ENCODE peak calls at places on chromosomes 3 and 15, in seven cellular contexts. M is HCT116, X is GM12878, B is K562, N is HepG2, O is H1, P is SK-N-SH. E is an unnamed sample.
A peak's percentile ranks its signal among the peaks of the same experiment; 100 is the strongest.

GRCh38 chr3:55750525-55750924 is 263.4 kb upstream of the WNT5A start:
- DNase-seq in X (no peak), M (no peak), O (no peak), N (no peak), B (no peak), P (no peak), E (no peak)

GRCh38 chr15:51104512-51104911 is 9.8 kb upstream of the TNFAIP8L3 start:
- DNase-seq in X (no peak), N (no peak), M (no peak), P (no peak), B (no peak), O (no peak), E (no peak)

GRCh38 chr15:65056868-65057548 is 10.8 kb downstream of the RASL12 start:
- DNase-seq in X (no peak), N (peak; percentile 96), P (peak; percentile 12), B (no peak), M (peak; percentile 51), O (no peak), E (no peak)

GRCh38 chr3:55488398-55489055 is 1.4 kb upstream of the WNT5A start:
- DNase-seq in P (peak; percentile 79), X (peak; percentile 26), O (no peak), N (no peak), M (no peak), B (peak; percentile 18), E (no peak)

GRCh38 chr15:66862878-66863335 is 160.9 kb downstream of the SMAD6 start:
- DNase-seq in N (peak; percentile 60), M (peak; percentile 71), O (peak; percentile 77), X (peak; percentile 33), P (peak; percentile 78), B (peak; percentile 83), E (peak; percentile 77)

GRCh38 chr15:31375772-31376171 is 49.1 kb downstream of the KLF13 start:
- DNase-seq in X (no peak), P (no peak), M (no peak), N (no peak), B (no peak), O (no peak), E (no peak)

GRCh38 chr3:129417354-129417753 is 11.1 kb downstream of the EFCAB12 start:
- DNase-seq in B (no peak), P (no peak), X (no peak), M (no peak), N (no peak), O (no peak), E (no peak)

GRCh38 chr15:52620496-52620895 is 51.7 kb upstream of the ARPP19 start:
- DNase-seq in N (no peak), M (no peak), O (no peak), X (no peak), P (no peak), B (no peak), E (no peak)

GRCh38 chr3:72161870-72162617 is 377.1 kb upstream of the PROK2 start:
- DNase-seq in B (no peak), N (no peak), X (no peak), M (no peak), P (no peak), O (no peak), E (no peak)

GRCh38 chr15:33109345-33109744 is 85.2 kb downstream of the FMN1 start:
- DNase-seq in N (no peak), X (no peak), O (no peak), M (no peak), B (no peak), P (no peak), E (no peak)

GRCh38 chr15:91627473-91628309 is 225.8 kb upstream of the SLCO3A1 start:
- DNase-seq in N (no peak), M (no peak), O (no peak), P (peak; percentile 47), X (no peak), B (no peak), E (no peak)

GRCh38 chr15:33618300-33618699 is 307.5 kb downstream of the RYR3 start:
- DNase-seq in O (no peak), B (no peak), X (no peak), M (no peak), P (no peak), N (no peak), E (no peak)

GRCh38 chr15:87154771-87155170 is 1075.1 kb downstream of the AGBL1 start:
- DNase-seq in M (no peak), X (no peak), N (no peak), B (no peak), P (no peak), O (no peak), E (no peak)

GRCh38 chr3:150247456-150247855 is 160.6 kb upstream of the TSC22D2 start:
- DNase-seq in P (no peak), N (no peak), X (no peak), B (no peak), O (no peak), M (no peak), E (no peak)

GRCh38 chr15:32952901-32953889 is 235.4 kb downstream of the GREM1 start:
- DNase-seq in M (no peak), N (no peak), B (no peak), P (no peak), O (no peak), X (no peak), E (no peak)

GRCh38 chr3:71251156-71251775 is 332.3 kb downstream of the FOXP1 start:
- DNase-seq in O (no peak), X (no peak), B (no peak), N (peak; percentile 49), P (no peak), M (no peak), E (no peak)

GRCh38 chr3:46584598-46585467 is 18.7 kb upstream of the LRRC2 start:
- DNase-seq in P (no peak), M (no peak), N (no peak), X (no peak), O (no peak), B (no peak), E (no peak)

GRCh38 chr15:59843609-59844008 is 154.5 kb upstream of the BNIP2 start:
- DNase-seq in B (no peak), N (no peak), P (no peak), X (no peak), O (no peak), M (no peak), E (no peak)

GRCh38 chr3:127651516-127652172 is 21.1 kb upstream of the ABTB1 start:
- DNase-seq in B (no peak), X (no peak), M (no peak), N (no peak), P (no peak), O (no peak), E (no peak)
- TF ChIP-seq YY1 in B (no peak), X (no peak), M (no peak), N (no peak), P (no peak), O (no peak), E (no peak)

DNA sequence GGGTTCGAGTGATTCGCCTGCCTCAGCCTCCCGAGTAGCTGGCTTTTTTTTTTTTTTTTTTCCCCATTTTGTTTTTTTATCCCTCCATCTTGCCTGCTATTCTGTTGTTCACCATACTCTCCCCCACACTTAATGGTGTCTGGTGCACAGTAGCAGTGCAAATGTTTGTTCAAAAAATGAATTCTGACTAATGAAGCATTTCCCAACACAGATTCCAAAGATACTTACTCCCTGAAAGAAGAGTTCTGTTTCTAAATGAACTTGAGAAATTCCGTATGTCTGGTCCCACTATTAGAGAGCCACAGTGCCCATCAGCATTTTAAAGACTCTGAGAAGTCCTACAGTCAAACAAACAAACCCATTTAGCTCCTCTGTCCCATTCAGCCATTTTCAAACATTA is 9.5 kb downstream of the EDEM1 start:
- DNase-seq in M (no peak), X (no peak), O (no peak), P (no peak), B (no peak), N (no peak), E (no peak)
- H3K9ac ChIP-seq in M (no peak overlapping the region), X (peak overlapping the region; percentile 45), O (no peak overlapping the region), P (no peak overlapping the region), B (no peak overlapping the region), N (no peak overlapping the region), E (no peak overlapping the region)

GRCh38 chr15:61522375-61522774 is 293.3 kb upstream of the RORA start:
- DNase-seq in X (no peak), M (no peak), B (no peak), P (no peak), O (no peak), N (no peak), E (no peak)
- H3K4me1 ChIP-seq in X (no peaks in the 10 kb centered on the region), M (no peaks in the 10 kb centered on the region), B (no peaks in the 10 kb centered on the region), P (no peaks in the 10 kb centered on the region), O (peaks cover 2% of the 10 kb centered on the region), N (no peaks in the 10 kb centered on the region), E (no peaks in the 10 kb centered on the region)

GRCh38 chr3:134374791-134375541 is 719 bp upstream of the AMOTL2 start:
- DNase-seq in P (no peak), M (no peak), X (no peak), N (peak; percentile 29), B (no peak), O (peak; percentile 82), E (peak; percentile 82)

GRCh38 chr3:134375542-134376384 is 1.5 kb upstream of the AMOTL2 start:
- DNase-seq in P (no peak), N (no peak), B (no peak), X (no peak), O (no peak), M (no peak), E (no peak)

GRCh38 chr3:134372405-134373277 is 1.6 kb downstream of the AMOTL2 start:
- DNase-seq in O (no peak), M (no peak), X (no peak), N (no peak), P (no peak), B (no peak), E (no peak)

GRCh38 chr3:134373278-134373941 is 837 bp downstream of the AMOTL2 start:
- DNase-seq in M (no peak), P (peak; percentile 84), O (peak; percentile 80), B (no peak), N (peak; percentile 86), X (no peak), E (peak; percentile 90)

GRCh38 chr3:134373942-134374790 is at the start of gene AMOTL2:
- DNase-seq in B (peak; percentile 69), X (no peak), N (peak; percentile 89), O (peak; percentile 87), P (peak; percentile 91), M (peak; percentile 87), E (peak; percentile 96)
- TF ChIP-seq YY1 in B (no peak), X (no peak), N (peak; percentile 60), O (peak; percentile 29), P (no peak), M (no peak), E (no peak)

DNA sequence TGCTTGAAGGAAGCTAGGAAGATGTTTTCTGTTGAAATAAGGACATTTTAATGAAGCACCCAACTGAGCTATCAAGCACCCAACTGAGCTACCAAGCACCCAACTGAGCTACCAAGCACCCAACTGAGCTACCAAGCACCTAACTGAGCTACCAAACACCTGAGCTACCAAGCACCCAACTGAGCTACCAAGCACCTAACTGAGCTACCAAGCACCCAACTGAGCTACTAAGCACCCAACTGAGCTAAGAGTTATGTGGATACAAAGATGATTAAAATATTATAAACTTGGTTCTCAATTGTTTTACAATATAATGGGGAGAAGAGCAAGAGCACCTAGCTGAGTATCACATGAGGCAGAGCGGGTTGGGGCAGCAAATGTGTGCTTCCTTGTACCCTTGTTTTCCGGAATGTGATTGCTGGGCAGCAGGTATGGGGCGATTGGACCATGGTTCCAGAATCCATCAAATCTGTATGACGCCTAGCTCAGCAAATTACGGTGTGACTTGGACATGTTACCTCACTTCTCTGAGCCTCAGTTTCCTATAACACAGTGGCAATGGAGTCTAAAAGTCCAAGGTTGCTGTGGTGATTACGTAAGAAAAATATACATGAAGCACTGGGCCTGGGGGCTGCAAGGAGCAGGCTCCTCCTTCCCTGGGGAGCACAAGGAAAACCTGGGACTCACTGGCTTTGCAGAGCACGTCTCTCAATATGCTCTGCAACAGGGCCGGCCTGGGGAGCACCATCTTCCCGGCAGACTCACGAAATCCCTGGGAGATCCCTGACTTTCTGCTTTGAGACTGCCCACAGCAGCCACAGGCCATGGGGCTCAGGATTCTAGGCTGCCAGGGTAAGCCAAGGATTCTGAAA is 11.3 kb downstream of the BMF start:
- DNase-seq in M (no peak), O (no peak), P (no peak), N (no peak), B (no peak), X (no peak), E (no peak)
- H3K9ac ChIP-seq in M (no peak overlapping the region), O (no peak overlapping the region), P (no peak overlapping the region), N (peak overlapping the region; percentile 69), B (peak overlapping the region; percentile 87), X (peak overlapping the region; percentile 86), E (no peak overlapping the region)